ENCODE peak calls at places on chromosomes 13 and 19, in five cellular contexts. V is EL; R is brain microvascular endothelial cell; A is progenitor cell of endocrine pancreas; F is effector CD4-positive, alpha-beta T cell. Y is an unnamed sample.

GRCh38 chr13:62193919-62194318 is 778.3 kb upstream of the PCDH20 start:
- DNase-seq in V (no peak), R (no peak), A (no peak), F (no peak), Y (no peak)

GRCh38 chr13:112744306-112745021 is 54.6 kb downstream of the ATP11A start:
- DNase-seq in V (peak), R (no peak), A (no peak), F (no peak), Y (no peak)

GRCh38 chr19:3608079-3608641 is 1.5 kb upstream of the TBXA2R start:
- DNase-seq in V (no peak), R (no peak), A (no peak), F (no peak), Y (no peak)

GRCh38 chr19:18131841-18132596 is 20.9 kb upstream of the PIK3R2 start:
- DNase-seq in V (no peak), R (no peak), A (no peak), F (no peak), Y (no peak)

GRCh38 chr13:100214886-100215285 is 126.0 kb downstream of the PCCA start:
- DNase-seq in V (peak), R (peak), A (no peak), F (no peak), Y (no peak)

GRCh38 chr13:66657165-66657895 is 572.8 kb downstream of the PCDH9 start:
- DNase-seq in V (peak), R (peak), A (no peak), F (no peak), Y (peak)

GRCh38 chr13:25175026-25175425 is 2.9 kb upstream of the AMER2 start:
- DNase-seq in V (no peak), R (no peak), A (no peak), F (no peak), Y (no peak)

GRCh38 chr13:40292536-40292935 is 373.9 kb downstream of the FOXO1 start:
- DNase-seq in V (no peak), R (no peak), A (no peak), F (no peak), Y (no peak)

GRCh38 chr13:63455938-63456337 is 2040.3 kb upstream of the PCDH20 start:
- DNase-seq in V (no peak), R (no peak), A (no peak), F (no peak), Y (no peak)

GRCh38 chr13:31441804-31442487 is 242.2 kb downstream of the B3GLCT start:
- DNase-seq in V (no peak), R (no peak), A (no peak), F (no peak), Y (no peak)

GRCh38 chr19:35350591-35350990 is 2.9 kb downstream of the FFAR1 start:
- DNase-seq in V (no peak), R (no peak), A (no peak), F (no peak), Y (no peak)